ENCODE peak calls at places on chromosomes 5 and 9, in nine cellular contexts. R, J, V, U, M, Y, L, G and K are unnamed samples.

GRCh38 chr5:1781726-1782384 is 17.8 kb downstream of the MRPL36 start:
- DNase-seq in U (no peak), M (no peak), Y (peak), G (no peak), V (no peak), R (no peak), L (no peak), J (no peak), K (no peak)

GRCh38 chr9:121059998-121060636 is 10.0 kb upstream of the C5 start:
- DNase-seq in Y (no peak), R (peak), V (peak), J (peak), M (no peak), G (peak), U (no peak), L (no peak), K (no peak)

GRCh38 chr5:50711280-50711679 is 44.8 kb downstream of the PARP8 start:
- DNase-seq in R (no peak), M (no peak), V (peak), U (peak), Y (no peak), L (peak), J (no peak), G (no peak), K (peak)

GRCh38 chr5:59608745-59609144 is 284.8 kb downstream of the PDE4D start:
- DNase-seq in M (no peak), U (no peak), L (no peak), R (no peak), G (no peak), V (no peak), J (no peak), Y (no peak), K (no peak)

GRCh38 chr5:108788142-108788541 is 40.4 kb downstream of the FER start:
- DNase-seq in V (peak), R (no peak), L (no peak), J (no peak), U (peak), Y (peak), G (no peak), M (no peak), K (peak)

GRCh38 chr9:137311171-137311970 is 9.3 kb upstream of the NRARP start:
- DNase-seq in M (no peak), J (no peak), L (no peak), U (peak), R (no peak), G (peak), Y (no peak), V (peak), K (peak)

GRCh38 chr5:138177936-138178515 is 404 bp downstream of the BRD8 start:
- DNase-seq in U (peak), M (no peak), R (no peak), J (peak), L (no peak), G (peak), V (peak), Y (no peak), K (peak)

GRCh38 chr5:9546973-9547947 is 1.4 kb upstream of the SEMA5A start:
- DNase-seq in R (no peak), L (no peak), V (no peak), G (no peak), Y (no peak), M (peak), U (peak), J (no peak), K (no peak)

GRCh38 chr5:73213566-73213998 is 40.6 kb downstream of the TMEM174 start:
- DNase-seq in V (no peak), U (no peak), Y (no peak), G (no peak), M (no peak), R (peak), L (peak), J (no peak), K (no peak)

GRCh38 chr9:95138474-95138873 is 179.0 kb downstream of the FANCC start:
- DNase-seq in L (no peak), Y (no peak), U (no peak), M (no peak), V (peak), J (no peak), G (no peak), R (no peak), K (no peak)

GRCh38 chr9:94872921-94873511 is 146.5 kb downstream of the AOPEP start:
- DNase-seq in G (no peak), U (no peak), V (peak), Y (no peak), R (no peak), M (no peak), J (no peak), L (no peak), K (no peak)

GRCh38 chr5:168947212-168947868 is 353.6 kb downstream of the SLIT3 start:
- DNase-seq in V (peak), J (peak), R (peak), M (no peak), L (no peak), G (peak), Y (no peak), U (peak), K (peak)

GRCh38 chr9:107386396-107386795 is 103.2 kb downstream of the KLF4 start:
- DNase-seq in J (no peak), G (no peak), U (no peak), R (no peak), L (no peak), Y (no peak), M (no peak), V (no peak), K (peak)

GRCh38 chr5:133047404-133047803 is 4.4 kb upstream of the HSPA4 start:
- DNase-seq in Y (no peak), U (no peak), V (no peak), M (no peak), G (no peak), R (no peak), J (no peak), L (no peak), K (no peak)

GRCh38 chr9:73137286-73137899 is 14.3 kb upstream of the ANXA1 start:
- DNase-seq in M (no peak), Y (no peak), R (no peak), J (no peak), G (no peak), V (no peak), U (no peak), L (no peak), K (no peak)
- H3K27ac ChIP-seq in M (no peak), Y (no peak), R (peak), J (peak), G (no peak), V (no peak), U (no peak), L (no peak), K (no peak)

GRCh38 chr5:6644841-6645240 is 11.6 kb downstream of the SRD5A1 start:
- DNase-seq in V (no peak), Y (no peak), M (no peak), G (no peak), L (no peak), R (no peak), U (no peak), J (no peak), K (no peak)
- TF ChIP-seq EP300 in V (no peak), Y (no peak), M (no peak), G (no peak), L (no peak), R (no peak), U (no peak), J (no peak), K (no peak)

GRCh38 chr5:16593630-16594029 is 23.2 kb downstream of the RETREG1 start:
- DNase-seq in L (no peak), R (no peak), M (no peak), G (peak), Y (no peak), V (no peak), J (no peak), U (no peak), K (no peak)
- H3K27ac ChIP-seq in L (no peak), R (peak), M (no peak), G (no peak), Y (no peak), V (no peak), J (no peak), U (no peak), K (no peak)

DNA sequence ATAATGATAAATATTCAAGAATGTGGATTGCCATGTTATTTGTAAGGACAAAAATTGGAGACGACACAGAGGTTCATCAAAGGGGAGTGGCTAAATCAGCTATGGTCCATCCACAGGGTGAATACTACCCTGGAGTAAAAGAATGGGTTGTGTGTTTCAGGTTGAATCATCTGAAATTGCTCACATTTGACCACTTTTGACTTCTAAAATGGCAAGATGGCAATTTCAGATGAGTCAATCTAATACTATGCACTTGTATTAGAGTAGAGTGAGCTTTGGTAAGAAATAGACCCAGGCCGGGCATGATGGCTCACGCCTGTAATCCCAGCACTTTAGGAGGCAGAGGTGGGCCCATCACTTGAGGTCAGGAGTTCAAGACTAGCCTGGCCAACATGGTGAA is 131.8 kb downstream of the GAPVD1 start:
- DNase-seq in G (no peak), U (no peak), M (no peak), V (no peak), L (peak), R (no peak), Y (no peak), J (no peak), K (no peak)
- TF ChIP-seq EP300 in G (no peak), U (no peak), M (no peak), V (no peak), L (no peak), R (no peak), Y (no peak), J (no peak), K (no peak)

GRCh38 chr5:174428895-174429294 is 295.5 kb upstream of the MSX2 start:
- DNase-seq in R (no peak), U (no peak), G (no peak), M (no peak), Y (no peak), L (no peak), J (no peak), V (no peak), K (no peak)

GRCh38 chr5:174426851-174427250 is 297.5 kb upstream of the MSX2 start:
- DNase-seq in R (no peak), Y (no peak), J (no peak), M (no peak), V (no peak), U (no peak), L (no peak), G (no peak), K (no peak)

GRCh38 chr5:174426388-174426787 is 298.0 kb upstream of the MSX2 start:
- DNase-seq in G (no peak), V (no peak), Y (no peak), U (no peak), J (no peak), M (no peak), L (no peak), R (no peak), K (no peak)

GRCh38 chr5:174425964-174426290 is 298.5 kb upstream of the MSX2 start:
- DNase-seq in G (no peak), R (no peak), V (no peak), U (no peak), M (no peak), J (no peak), L (no peak), Y (no peak), K (no peak)

GRCh38 chr5:174427304-174427703 is 297.1 kb upstream of the MSX2 start:
- DNase-seq in G (no peak), R (no peak), J (no peak), V (no peak), L (no peak), U (no peak), Y (no peak), M (no peak), K (no peak)
- H3K27ac ChIP-seq in G (no peak), R (no peak), J (no peak), V (no peak), L (no peak), U (no peak), Y (no peak), M (no peak), K (no peak)

GRCh38 chr5:26245327-26245726 is 793.1 kb downstream of the CDH9 start:
- DNase-seq in Y (no peak), M (no peak), V (no peak), R (no peak), L (no peak), J (no peak), G (no peak), U (no peak), K (no peak)
- TF ChIP-seq EP300 in Y (no peak), M (no peak), V (no peak), R (peak), L (no peak), J (no peak), G (no peak), U (no peak), K (no peak)

GRCh38 chr5:135266975-135267374 is 132.1 kb downstream of the MACROH2A1 start:
- DNase-seq in J (no peak), Y (no peak), M (no peak), G (no peak), U (no peak), L (no peak), V (no peak), R (no peak), K (no peak)
- H3K27ac ChIP-seq in J (peak), Y (no peak), M (no peak), G (no peak), U (peak), L (no peak), V (no peak), R (no peak), K (peak)

DNA sequence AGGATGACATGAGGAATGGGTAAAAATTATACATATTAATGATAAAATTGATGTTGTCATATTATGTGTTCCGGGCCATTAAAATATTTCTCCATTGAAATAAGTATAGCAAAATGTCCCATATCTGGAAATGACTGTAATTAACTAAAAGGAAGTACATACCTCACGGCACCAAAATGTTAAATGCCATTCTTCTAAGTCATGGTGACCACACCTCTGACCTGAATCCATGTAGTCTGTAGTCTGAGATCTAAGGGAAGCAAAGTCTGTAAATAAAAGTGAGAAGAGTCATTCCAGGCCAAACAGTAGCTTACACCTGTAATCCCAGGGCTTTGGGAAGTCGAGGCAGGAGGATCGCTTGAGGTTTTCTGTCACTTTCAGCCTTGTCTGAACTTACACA is 8.7 kb upstream of the GDA start:
- DNase-seq in R (no peak), Y (no peak), G (no peak), J (no peak), V (no peak), M (no peak), U (no peak), L (no peak), K (no peak)
- TF ChIP-seq EP300 in R (no peak), Y (no peak), G (no peak), J (no peak), V (no peak), M (no peak), U (no peak), L (no peak), K (no peak)